ENCODE peak calls at places on chromosomes 7 and 10, in four cellular contexts. K is CD14-positive monocyte; S is HEK293T; J is CD8-positive, alpha-beta T cell. P is an unnamed sample.

GRCh38 chr7:12475362-12476063 is 71.8 kb upstream of the VWDE start:
- DNase-seq in K (no peak), S (no peak), J (no peak), P (no peak)

GRCh38 chr7:31122649-31123058 is 70.5 kb downstream of the ADCYAP1R1 start:
- DNase-seq in K (no peak), S (peak; percentile 70), J (no peak), P (peak; percentile 22)

GRCh38 chr10:89466599-89467035 is 52.2 kb downstream of the IFIT5 start:
- DNase-seq in K (no peak), S (peak; percentile 33), J (no peak), P (peak; percentile 40)

GRCh38 chr10:3067045-3067858 is at the start of gene PFKP:
- DNase-seq in K (no peak), S (peak; percentile 45), J (peak; percentile 46), P (no peak)

GRCh38 chr10:48740023-48740707 is 55.5 kb downstream of the WDFY4 start:
- DNase-seq in K (no peak), S (no peak), J (no peak), P (no peak)

GRCh38 chr7:38321515-38321944 is 48.1 kb upstream of the TARP start:
- DNase-seq in K (no peak), S (no peak), J (no peak), P (no peak)

GRCh38 chr10:70561051-70561450 is 41.5 kb downstream of the PRF1 start:
- DNase-seq in K (no peak), S (no peak), J (no peak), P (no peak)

GRCh38 chr7:153061913-153062528 is 302.5 kb downstream of the ACTR3B start:
- DNase-seq in K (no peak), S (peak; percentile 66), J (no peak), P (no peak)

GRCh38 chr7:23710000-23710399 is at the start of gene STK31:
- DNase-seq in K (no peak), S (no peak), J (no peak), P (no peak)

GRCh38 chr10:132112611-132113010 is 46.9 kb downstream of the JAKMIP3 start:
- DNase-seq in K (no peak), S (no peak), J (no peak), P (no peak)

GRCh38 chr7:98278408-98278807 is 3.1 kb upstream of the BRI3 start:
- DNase-seq in K (no peak), S (no peak), J (no peak), P (no peak)

GRCh38 chr7:55498770-55499169 is 73.5 kb downstream of the VOPP1 start:
- DNase-seq in K (no peak), S (no peak), J (no peak), P (no peak)

GRCh38 chr7:129793506-129794310 is 159.1 kb downstream of the UBE2H start:
- DNase-seq in K (no peak), S (no peak), J (no peak), P (no peak)

GRCh38 chr7:34454381-34454780 is 203.6 kb upstream of the NPSR1 start:
- DNase-seq in K (no peak), S (no peak), J (no peak), P (no peak)

GRCh38 chr7:116591202-116592040 is 66.6 kb downstream of the CAV1 start:
- DNase-seq in K (no peak), S (no peak), J (no peak), P (no peak)

GRCh38 chr7:128904381-128905197 is 5.9 kb downstream of the KCP start:
- DNase-seq in K (peak; percentile 38), S (peak; percentile 73), J (no peak), P (no peak)

GRCh38 chr7:73717991-73718405 is 1.5 kb downstream of the STX1A start:
- DNase-seq in K (peak; percentile 91), S (no peak), J (peak; percentile 82), P (no peak)

GRCh38 chr10:60303778-60304177 is 85.9 kb downstream of the ANK3 start:
- DNase-seq in K (no peak), S (no peak), J (no peak), P (no peak)

GRCh38 chr7:47521816-47522561 is 59.9 kb downstream of the TNS3 start:
- DNase-seq in K (no peak), S (no peak), J (no peak), P (no peak)

GRCh38 chr10:34780818-34781380 is 34.2 kb downstream of the PARD3 start:
- DNase-seq in K (no peak), S (peak; percentile 12), J (no peak), P (no peak)

GRCh38 chr10:79392506-79393176 is 45.4 kb downstream of the PPIF start:
- DNase-seq in K (no peak), S (no peak), J (no peak), P (no peak)

GRCh38 chr10:126421745-126422144 is 33.5 kb upstream of the ADAM12 start:
- DNase-seq in K (no peak), S (no peak), J (no peak), P (no peak)

GRCh38 chr7:27181795-27182275 is 3.2 kb downstream of the HOXA11 start:
- DNase-seq in K (no peak), S (no peak), J (no peak), P (no peak)

GRCh38 chr7:22647451-22648257 is 79.3 kb upstream of the IL6 start:
- DNase-seq in K (no peak), S (no peak), J (no peak), P (no peak)

GRCh38 chr7:105691029-105691691 is 109.9 kb upstream of the EFCAB10 start:
- DNase-seq in K (no peak), S (no peak), J (peak; percentile 54), P (no peak)

GRCh38 chr7:14687241-14687640 is 215.3 kb downstream of the DGKB start:
- DNase-seq in K (no peak), S (no peak), J (no peak), P (no peak)

GRCh38 chr10:132392184-132392800 is 4.7 kb upstream of the PWWP2B start:
- DNase-seq in K (peak; percentile 9), S (no peak), J (peak; percentile 21), P (no peak)

GRCh38 chr7:99096124-99096887 is 47.6 kb downstream of the SMURF1 start:
- DNase-seq in K (no peak), S (no peak), J (no peak), P (no peak)

GRCh38 chr10:71243756-71244637 is 31.6 kb downstream of the UNC5B start:
- DNase-seq in K (no peak), S (no peak), J (no peak), P (peak; percentile 40)

GRCh38 chr7:1555813-1556540 is at the start of gene TMEM184A:
- DNase-seq in K (peak; percentile 38), S (peak; percentile 47), J (peak; percentile 56), P (no peak)

GRCh38 chr10:122531261-122531660 is 29.3 kb upstream of the DMBT1 start:
- DNase-seq in K (no peak), S (no peak), J (no peak), P (no peak)

GRCh38 chr10:28211759-28212158 is 91.1 kb downstream of the MPP7 start:
- DNase-seq in K (no peak), S (no peak), J (no peak), P (no peak)

GRCh38 chr10:3754727-3755439 is 30.1 kb downstream of the KLF6 start:
- DNase-seq in K (no peak), S (no peak), J (no peak), P (peak; percentile 99)

GRCh38 chr10:4008676-4009382 is 223.8 kb upstream of the KLF6 start:
- DNase-seq in K (no peak), S (no peak), J (no peak), P (no peak)

GRCh38 chr10:124650820-124651401 is 93.3 kb downstream of the FAM53B start:
- DNase-seq in K (no peak), S (no peak), J (peak; percentile 87), P (no peak)

GRCh38 chr7:139714163-139714901 is 63.5 kb downstream of the HIPK2 start:
- DNase-seq in K (peak; percentile 57), S (no peak), J (no peak), P (no peak)

GRCh38 chr10:71419002-71419540 is 22.4 kb downstream of the CDH23 start:
- DNase-seq in K (no peak), S (no peak), J (no peak), P (no peak)

GRCh38 chr7:117325836-117326235 is 3.0 kb upstream of the WNT2 start:
- DNase-seq in K (no peak), S (no peak), J (no peak), P (no peak)